ENCODE peak calls at places on chromosomes 2 and 18, in six cellular contexts. Y is central memory CD8-positive, alpha-beta T cell; M is A549; A is stimulated activated CD4-positive, alpha-beta T cell treated with anti-CD3 and anti-CD28 coated beads, TNF-alpha, amount 100 ng/mL, for 48 hours; C is HEK293T; I is GM18507. K is an unnamed sample.

GRCh38 chr2:165494568-165494967 is 25.1 kb downstream of the CSRNP3 start:
- DNase-seq in A (no peak), Y (no peak), I (no peak), M (no peak), C (no peak), K (no peak)

GRCh38 chr2:241215421-241215820 is 26.9 kb downstream of the ANO7 start:
- DNase-seq in A (no peak), M (no peak), C (no peak), Y (no peak), I (no peak), K (no peak)

GRCh38 chr2:7060156-7060555 is 142.9 kb downstream of the RNF144A start:
- DNase-seq in A (no peak), I (no peak), M (no peak), C (no peak), Y (no peak), K (no peak)

GRCh38 chr2:101699191-101699938 is 1.9 kb downstream of the MAP4K4 start:
- DNase-seq in A (no peak), Y (no peak), C (no peak), M (no peak), I (no peak), K (no peak)

GRCh38 chr2:120600335-120600734 is 135.3 kb upstream of the GLI2 start:
- DNase-seq in A (no peak), I (no peak), M (no peak), Y (no peak), C (no peak), K (no peak)

GRCh38 chr2:53314718-53315117 is 452.9 kb upstream of the CHAC2 start:
- DNase-seq in C (no peak), I (no peak), A (no peak), M (no peak), Y (no peak), K (no peak)

GRCh38 chr2:65608391-65608790 is 176.0 kb upstream of the SPRED2 start:
- DNase-seq in Y (no peak), I (no peak), M (no peak), A (no peak), C (no peak), K (no peak)

GRCh38 chr2:70919672-70920366 is 15.9 kb upstream of the ATP6V1B1 start:
- DNase-seq in I (peak), Y (peak), C (peak), M (peak), A (peak), K (peak)

GRCh38 chr2:175926272-175926671 is 75.8 kb downstream of the LNPK start:
- DNase-seq in M (no peak), C (no peak), I (no peak), Y (no peak), A (no peak), K (peak)

GRCh38 chr2:215531284-215531683 is 95.4 kb upstream of the FN1 start:
- DNase-seq in I (no peak), M (no peak), Y (no peak), A (no peak), C (no peak), K (peak)

GRCh38 chr2:128765822-128766221 is 447.2 kb upstream of the HS6ST1 start:
- DNase-seq in M (no peak), C (no peak), I (no peak), A (no peak), Y (no peak), K (no peak)

GRCh38 chr2:119174216-119174992 is 15.9 kb upstream of the C1QL2 start:
- DNase-seq in A (peak), I (peak), M (peak), Y (peak), C (peak), K (no peak)

GRCh38 chr2:134599236-134599635 is 119.6 kb downstream of the TMEM163 start:
- DNase-seq in A (no peak), I (no peak), Y (no peak), M (no peak), C (no peak), K (no peak)

GRCh38 chr18:62187543-62188378 is 706 bp downstream of the RELCH start:
- DNase-seq in C (peak), I (no peak), M (peak), Y (no peak), A (peak), K (peak)

GRCh38 chr2:188773075-188773474 is 201.1 kb upstream of the COL3A1 start:
- DNase-seq in I (no peak), Y (no peak), M (no peak), A (no peak), C (no peak), K (no peak)

GRCh38 chr2:147358375-147358774 is 486.5 kb upstream of the ACVR2A start:
- DNase-seq in C (no peak), I (no peak), M (no peak), Y (no peak), A (no peak), K (no peak)